ENCODE peak calls at places on chromosomes 13 and 19, in seven cellular contexts. E is H1, Q is glutamatergic neuron, R is tibial nerve, M is HFFc6, O is left lung, H is prostate gland. D is an unnamed sample.

GRCh38 chr13:30354481-30355404 is 47.4 kb upstream of the KATNAL1 start:
- DNase-seq in M (no peak), H (no peak), E (no peak), O (no peak), Q (no peak), R (no peak), D (no peak)

GRCh38 chr13:84670245-84670644 is 788.0 kb upstream of the SLITRK1 start:
- DNase-seq in Q (no peak), E (no peak), H (no peak), M (no peak), O (no peak), R (no peak), D (no peak)

GRCh38 chr19:17859533-17860330 is at the start of gene RPL18A:
- DNase-seq in O (peak; percentile 100), E (peak; percentile 91), M (peak; percentile 100), H (peak; percentile 99), Q (peak; percentile 98), R (peak; percentile 95), D (peak; percentile 86)

GRCh38 chr13:97798171-97798821 is 155.2 kb upstream of the IPO5 start:
- DNase-seq in M (no peak), H (no peak), R (no peak), E (no peak), O (no peak), Q (no peak), D (no peak)

GRCh38 chr19:13700621-13701020 is 63.7 kb upstream of the MRI1 start:
- DNase-seq in R (no peak), H (no peak), M (no peak), E (no peak), Q (no peak), O (no peak), D (no peak)

GRCh38 chr13:94825507-94825906 is 113.2 kb upstream of the SOX21 start:
- DNase-seq in Q (peak; percentile 45), O (no peak), H (no peak), R (peak; percentile 37), M (peak; percentile 2), E (peak; percentile 62), D (no peak)

GRCh38 chr13:20521388-20521787 is 4.3 kb downstream of the CRYL1 start:
- DNase-seq in R (no peak), H (no peak), M (no peak), Q (no peak), O (no peak), E (no peak), D (no peak)

GRCh38 chr19:2462635-2463421 is 6.1 kb upstream of the LMNB2 start:
- DNase-seq in E (peak; percentile 93), O (peak; percentile 82), H (peak; percentile 83), R (peak; percentile 66), M (peak; percentile 98), Q (no peak), D (peak; percentile 54)

GRCh38 chr19:10084803-10085202 is 1.3 kb upstream of the SHFL start:
- DNase-seq in E (no peak), M (no peak), H (no peak), O (no peak), R (no peak), Q (no peak), D (no peak)

GRCh38 chr13:39875111-39875510 is 219.6 kb downstream of the COG6 start:
- DNase-seq in O (no peak), Q (no peak), M (no peak), H (no peak), R (no peak), E (no peak), D (no peak)

GRCh38 chr19:58556633-58557252 is 1.7 kb downstream of the UBE2M start:
- DNase-seq in M (no peak), O (no peak), R (no peak), Q (no peak), H (no peak), E (no peak), D (no peak)

GRCh38 chr13:113565526-113566226 is 18.9 kb upstream of the TFDP1 start:
- DNase-seq in Q (no peak), E (peak; percentile 37), H (no peak), O (peak; percentile 53), M (no peak), R (no peak), D (no peak)

GRCh38 chr13:80276371-80277289 is 64.3 kb downstream of the SPRY2 start:
- DNase-seq in O (no peak), M (peak; percentile 64), Q (no peak), R (no peak), E (no peak), H (no peak), D (no peak)

GRCh38 chr19:58543826-58544590 is at the start of gene TRIM28:
- DNase-seq in H (peak; percentile 98), R (peak; percentile 95), O (peak; percentile 99), Q (peak; percentile 99), E (peak; percentile 99), M (peak; percentile 99), D (peak; percentile 99)

GRCh38 chr13:113935523-113935922 is 38.4 kb downstream of the C13orf46 start:
- DNase-seq in O (peak; percentile 17), R (no peak), Q (no peak), M (no peak), E (no peak), H (no peak), D (no peak)

GRCh38 chr19:32022044-32022945 is 323.1 kb upstream of the ZNF507 start:
- DNase-seq in M (no peak), R (no peak), O (no peak), H (peak; percentile 30), E (no peak), Q (no peak), D (no peak)

GRCh38 chr19:18223860-18224524 is 2.2 kb downstream of the PDE4C start:
- DNase-seq in Q (peak; percentile 77), H (no peak), E (peak; percentile 100), O (peak; percentile 86), M (no peak), R (no peak), D (no peak)

GRCh38 chr13:48727252-48728011 is 73.7 kb downstream of the CYSLTR2 start:
- DNase-seq in E (no peak), M (no peak), O (no peak), Q (no peak), R (no peak), H (no peak), D (no peak)

GRCh38 chr13:34162545-34162936 is 344.6 kb downstream of the RFC3 start:
- DNase-seq in E (no peak), O (no peak), Q (no peak), H (no peak), M (peak; percentile 43), R (no peak), D (no peak)

GRCh38 chr13:69970521-69970920 is 137.1 kb upstream of the ATXN8OS start:
- DNase-seq in M (no peak), Q (no peak), R (no peak), E (no peak), H (no peak), O (no peak), D (no peak)

GRCh38 chr19:4042731-4043082 is 24.0 kb downstream of the ZBTB7A start:
- DNase-seq in Q (no peak), E (no peak), M (no peak), O (peak; percentile 83), R (no peak), H (peak; percentile 75), D (no peak)
- TF ChIP-seq CTCF in Q (no peak), E (no peak), M (no peak), O (no peak), R (no peak), H (no peak), D (no peak)

DNA sequence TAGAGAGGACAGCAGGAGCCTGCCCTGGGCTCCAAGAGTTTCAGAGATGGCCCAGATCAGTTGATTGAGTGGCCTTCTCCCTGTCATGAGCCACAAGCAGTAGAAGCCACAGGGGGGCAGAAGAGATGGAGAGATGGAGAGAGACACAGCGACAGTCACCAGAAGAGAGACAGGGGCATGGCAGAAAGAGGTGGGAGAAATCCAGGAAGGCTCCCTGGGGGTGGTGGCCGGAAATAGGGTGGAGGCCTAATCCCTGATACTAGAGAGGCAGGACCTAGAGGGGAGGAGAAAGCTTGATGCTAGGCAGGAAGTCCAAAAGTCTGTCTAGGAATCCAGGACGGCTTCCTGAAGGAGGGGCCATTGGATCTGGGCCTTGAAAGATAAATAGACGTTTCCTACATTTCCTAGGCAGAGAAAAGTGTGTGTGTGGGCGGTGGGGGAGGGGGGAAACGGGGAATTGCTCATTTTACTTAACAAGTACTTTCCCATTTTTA is 9.6 kb upstream of the TPM4 start:
- DNase-seq in E (no peak), O (no peak), M (peak; percentile 25), R (no peak), H (peak; percentile 45), Q (no peak), D (no peak)
- TF ChIP-seq CTCF in E (no peak), O (no peak), M (peak; percentile 50), R (peak; percentile 29), H (peak; percentile 50), Q (no peak), D (no peak)

GRCh38 chr19:44587863-44588752 is 25.3 kb upstream of the IGSF23 start:
- DNase-seq in O (no peak), R (no peak), E (no peak), H (no peak), Q (no peak), M (peak; percentile 82), D (no peak)
- TF ChIP-seq CTCF in O (no peak), R (no peak), E (no peak), H (no peak), Q (no peak), M (peak; percentile 40), D (no peak)

GRCh38 chr19:33469171-33470039 is 52.2 kb downstream of the PEPD start:
- DNase-seq in H (no peak), O (peak; percentile 33), R (no peak), M (no peak), E (no peak), Q (peak; percentile 11), D (no peak)

GRCh38 chr19:33470686-33471085 is 50.9 kb downstream of the PEPD start:
- DNase-seq in H (no peak), Q (no peak), M (no peak), O (peak; percentile 15), R (no peak), E (no peak), D (no peak)

GRCh38 chr19:33472696-33473624 is 48.6 kb downstream of the PEPD start:
- DNase-seq in R (no peak), H (no peak), M (peak; percentile 95), Q (no peak), E (no peak), O (peak; percentile 49), D (no peak)

GRCh38 chr19:33470040-33470330 is 51.6 kb downstream of the PEPD start:
- DNase-seq in Q (no peak), E (no peak), R (peak; percentile 5), M (no peak), O (peak; percentile 37), H (no peak), D (no peak)

GRCh38 chr19:33471111-33471996 is 50.2 kb downstream of the PEPD start:
- DNase-seq in R (peak; percentile 6), H (no peak), O (peak; percentile 21), E (no peak), Q (no peak), M (no peak), D (no peak)
- TF ChIP-seq CTCF in R (no peak), H (no peak), O (no peak), E (no peak), Q (no peak), M (no peak), D (no peak)